ENCODE peak calls at places on chromosome 21, in four cellular contexts. Y is effector memory CD4-positive, alpha-beta T cell; X is transverse colon; A is H7. H is an unnamed sample.
A peak's percentile ranks its signal among the peaks of the same experiment; 100 is the strongest.

GRCh38 chr21:43858806-43859648 is 6.0 kb upstream of the AGPAT3 start:
- DNase-seq in Y (no peak), X (no peak), A (peak; percentile 65), H (no peak)

GRCh38 chr21:32283001-32283400 is 4.2 kb upstream of the MIS18A start:
- DNase-seq in Y (no peak), X (no peak), A (no peak), H (peak; percentile 42)

GRCh38 chr21:36164427-36164784 is 7.8 kb downstream of the DOP1B start:
- DNase-seq in Y (no peak), X (peak; percentile 33), A (no peak), H (no peak)

GRCh38 chr21:41156128-41156527 is 11.8 kb upstream of the BACE2 start:
- DNase-seq in Y (no peak), X (peak; percentile 43), A (no peak), H (no peak)

GRCh38 chr21:31557421-31557955 is 102.0 kb upstream of the SOD1 start:
- DNase-seq in Y (no peak), X (no peak), A (no peak), H (no peak)

GRCh38 chr21:44398499-44398898 is 45.1 kb downstream of the TRPM2 start:
- DNase-seq in Y (no peak), X (no peak), A (peak; percentile 19), H (no peak)

GRCh38 chr21:43209575-43210453 is 41.0 kb downstream of the CRYAA start:
- DNase-seq in Y (no peak), X (no peak), A (no peak), H (peak; percentile 29)

GRCh38 chr21:15614757-15615156 is 115.0 kb upstream of the USP25 start:
- DNase-seq in Y (no peak), X (no peak), A (no peak), H (no peak)

GRCh38 chr21:36641886-36642285 is 57.0 kb upstream of the SIM2 start:
- DNase-seq in Y (no peak), X (no peak), A (no peak), H (no peak)

GRCh38 chr21:16084776-16085364 is 355.1 kb downstream of the USP25 start:
- DNase-seq in Y (no peak), X (no peak), A (no peak), H (no peak)

GRCh38 chr21:33762798-33763572 is 120.7 kb downstream of the ITSN1 start:
- DNase-seq in Y (no peak), X (no peak), A (no peak), H (no peak)

GRCh38 chr21:44919111-44919912 is 1.4 kb downstream of the ITGB2 start:
- DNase-seq in Y (no peak), X (no peak), A (peak; percentile 79), H (no peak)

GRCh38 chr21:35945089-35945671 is 115.1 kb downstream of the SETD4 start:
- DNase-seq in Y (no peak), X (no peak), A (no peak), H (no peak)

GRCh38 chr21:32306021-32306780 is 7.5 kb downstream of the MRAP start:
- DNase-seq in Y (no peak), X (no peak), A (peak; percentile 88), H (no peak)

GRCh38 chr21:36820176-36821031 is 121.5 kb downstream of the SIM2 start:
- DNase-seq in Y (no peak), X (no peak), A (peak; percentile 89), H (no peak)

GRCh38 chr21:43866233-43866632 is 1.2 kb downstream of the AGPAT3 start:
- DNase-seq in Y (peak; percentile 11), X (peak; percentile 58), A (peak; percentile 83), H (no peak)

GRCh38 chr21:26751305-26751704 is 93.9 kb downstream of the ADAMTS1 start:
- DNase-seq in Y (no peak), X (no peak), A (no peak), H (no peak)
- H3K27me3 ChIP-seq in Y (no peaks in the 10 kb centered on the region), X (no peaks in the 10 kb centered on the region), A (no peaks in the 10 kb centered on the region), H (no peaks in the 10 kb centered on the region)

DNA sequence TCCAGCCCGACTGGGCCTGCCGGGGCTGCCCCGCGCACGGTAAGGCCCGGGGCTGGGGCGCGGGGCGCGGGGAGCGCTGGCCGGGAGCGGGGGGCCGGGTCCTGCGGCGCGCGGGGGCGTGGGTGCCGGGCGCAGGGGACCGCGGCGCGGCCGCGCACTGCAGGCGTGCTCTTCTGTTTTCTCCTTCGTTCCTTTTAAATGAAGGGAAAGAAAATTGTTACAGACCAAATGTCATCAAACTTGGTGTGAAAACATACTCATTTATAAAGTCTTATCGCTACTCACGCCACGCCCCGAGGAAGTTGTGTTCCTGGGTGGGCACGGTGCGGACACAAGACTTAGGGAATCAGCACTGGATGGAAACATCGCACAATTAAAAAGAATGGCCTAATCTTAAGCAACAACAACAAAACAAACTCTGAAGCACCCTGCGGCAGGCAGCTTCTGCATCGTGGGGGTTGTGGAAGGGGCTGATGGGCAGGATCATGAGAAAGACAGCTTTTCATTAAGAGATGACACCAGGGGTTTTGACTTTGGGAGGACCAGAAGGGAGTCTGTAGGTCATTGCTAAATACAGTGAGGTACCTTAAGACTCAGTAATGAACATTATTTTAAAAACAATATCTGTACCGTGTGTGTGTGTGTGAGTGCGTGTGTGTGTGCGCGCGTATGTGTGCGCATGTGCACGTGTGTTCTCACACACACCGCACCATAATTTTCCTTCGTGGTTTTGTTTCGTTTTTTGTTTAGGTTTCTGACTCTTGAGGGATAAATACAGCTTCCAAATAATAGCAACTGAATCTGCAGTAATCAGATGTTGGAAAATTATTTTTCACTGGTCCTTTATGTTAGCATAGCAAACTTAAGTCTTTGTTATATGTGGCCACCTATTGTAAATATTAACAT is 542 bp downstream of the B3GALT5 start:
- DNase-seq in Y (no peak), X (no peak), A (no peak), H (no peak)
- H3K4me3 ChIP-seq in Y (no peak overlapping the region), X (no peak overlapping the region), A (peak overlapping the region; percentile 56), H (peak overlapping the region; percentile 40)

GRCh38 chr21:42157606-42158310 is 61.2 kb upstream of the ABCG1 start:
- DNase-seq in Y (no peak), X (no peak), A (no peak), H (peak; percentile 56)
- H3K27me3 ChIP-seq in Y (no peaks in the 10 kb centered on the region), X (no peaks in the 10 kb centered on the region), A (no peaks in the 10 kb centered on the region), H (no peaks in the 10 kb centered on the region)

GRCh38 chr21:46099476-46099875 is 1.6 kb downstream of the COL6A2 start:
- DNase-seq in Y (no peak), X (peak; percentile 45), A (peak; percentile 85), H (peak; percentile 85)
- H3K4me3 ChIP-seq in Y (no peak overlapping the region), X (peak overlapping the region; percentile 35), A (peak overlapping the region; percentile 8), H (peak overlapping the region; percentile 72)

GRCh38 chr21:26966978-26967913 is at the start of gene ADAMTS5:
- DNase-seq in Y (no peak), X (peak; percentile 15), A (peak; percentile 74), H (no peak)

GRCh38 chr21:26965091-26965566 is 1.8 kb downstream of the ADAMTS5 start:
- DNase-seq in Y (no peak), X (no peak), A (peak; percentile 5), H (no peak)

GRCh38 chr21:26966360-26966977 is 419 bp downstream of the ADAMTS5 start:
- DNase-seq in Y (no peak), X (no peak), A (no peak), H (no peak)

GRCh38 chr21:26964379-26964778 is 2.5 kb downstream of the ADAMTS5 start:
- DNase-seq in Y (no peak), X (peak; percentile 35), A (peak; percentile 21), H (peak; percentile 94)

DNA sequence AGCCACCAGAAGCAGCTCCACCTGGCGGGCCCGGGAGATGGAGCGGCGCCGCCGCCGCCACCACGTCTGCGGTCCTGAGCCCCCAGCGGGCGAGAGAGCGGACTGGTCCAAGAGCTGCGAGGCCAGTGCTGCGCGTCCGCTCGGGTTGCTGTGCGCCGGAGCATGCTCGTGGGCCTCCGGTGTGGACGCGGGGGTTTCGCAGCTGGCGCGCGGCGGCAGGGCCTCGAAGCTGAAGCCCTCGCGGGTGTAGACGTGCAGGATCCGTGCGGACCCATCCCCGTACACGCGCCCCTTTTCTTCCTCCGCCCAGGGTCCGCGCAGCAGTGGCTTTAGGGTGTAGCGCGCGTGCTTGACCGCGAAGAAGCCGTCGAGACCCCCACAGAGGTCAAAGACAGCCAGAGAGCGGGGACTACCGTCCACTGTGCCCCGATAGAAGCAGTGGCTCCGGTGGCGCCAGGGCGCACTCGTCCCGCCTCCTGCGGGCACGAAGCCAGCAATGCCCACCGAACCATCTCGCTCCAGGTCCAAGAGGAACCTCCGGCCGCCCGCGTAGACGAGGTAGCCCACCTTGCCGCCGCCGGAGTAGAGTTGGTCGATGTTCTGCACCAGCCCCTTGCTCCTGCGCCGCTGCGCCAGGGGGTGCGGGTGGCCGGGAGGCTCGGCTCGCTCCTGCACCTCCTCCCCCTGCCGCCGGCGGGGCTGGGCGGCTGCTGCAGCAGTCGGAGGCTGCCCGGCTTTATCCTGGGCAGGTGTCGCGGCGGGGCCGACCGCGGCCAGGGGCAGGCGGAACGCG is 1.1 kb downstream of the ADAMTS5 start:
- DNase-seq in Y (no peak), X (peak; percentile 21), A (peak; percentile 86), H (no peak)
- H3K27me3 ChIP-seq in Y (peaks cover 5% of the 10 kb centered on the region), X (peaks cover 45% of the 10 kb centered on the region), A (peaks cover 39% of the 10 kb centered on the region), H (no peaks in the 10 kb centered on the region)

GRCh38 chr21:20970691-20971090 is 27.5 kb upstream of the NCAM2 start:
- DNase-seq in Y (no peak), X (no peak), A (no peak), H (no peak)

GRCh38 chr21:20971296-20971921 is 26.8 kb upstream of the NCAM2 start:
- DNase-seq in Y (no peak), X (peak; percentile 23), A (peak; percentile 52), H (no peak)

DNA sequence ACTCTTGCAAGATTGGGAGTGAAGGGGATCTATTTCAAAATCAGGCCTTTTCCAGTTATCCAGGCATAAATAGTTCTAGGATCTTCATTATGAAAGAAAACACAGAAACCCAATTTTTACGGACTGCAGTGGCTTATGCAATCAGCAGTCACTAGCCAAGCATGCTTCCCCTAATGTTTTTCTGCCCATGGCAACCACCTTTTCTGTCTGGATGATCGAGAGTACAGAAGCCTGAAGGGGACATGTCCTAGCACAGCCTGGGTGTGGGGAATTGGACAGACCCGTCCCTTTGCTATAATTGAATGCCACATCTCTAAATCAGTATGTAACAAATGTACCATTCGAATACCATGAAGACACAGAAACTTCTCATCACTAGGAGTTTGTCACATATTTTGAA is 29.8 kb upstream of the NCAM2 start:
- DNase-seq in Y (no peak), X (no peak), A (no peak), H (no peak)
- H3K4me3 ChIP-seq in Y (no peak overlapping the region), X (no peak overlapping the region), A (no peak overlapping the region), H (no peak overlapping the region)